ENCODE peak calls at places on chromosomes 6 and 20, in five cellular contexts. U, S, J, C and B are unnamed samples.

GRCh38 chr6:110322151-110323003 is 35.8 kb downstream of the METTL24 start:
- DNase-seq in U (no peak), S (no peak), J (no peak), C (no peak), B (no peak)

GRCh38 chr20:13002256-13002655 is 6.5 kb upstream of the SPTLC3 start:
- DNase-seq in U (no peak), S (no peak), J (no peak), C (no peak), B (no peak)

GRCh38 chr6:42462474-42462972 is 10.8 kb upstream of the TRERF1 start:
- DNase-seq in U (no peak), S (no peak), J (no peak), C (no peak), B (no peak)

GRCh38 chr20:49832632-49833327 is 20.2 kb downstream of the SLC9A8 start:
- DNase-seq in U (peak), S (peak), J (no peak), C (no peak), B (no peak)

GRCh38 chr6:137402143-137402542 is 92.1 kb downstream of the OLIG3 start:
- DNase-seq in U (peak), S (no peak), J (no peak), C (no peak), B (no peak)

GRCh38 chr6:143999406-143999805 is 8.7 kb downstream of the PLAGL1 start:
- DNase-seq in U (no peak), S (no peak), J (no peak), C (peak), B (no peak)

GRCh38 chr6:89302195-89302770 is 12.8 kb downstream of the GABRR2 start:
- DNase-seq in U (no peak), S (no peak), J (no peak), C (no peak), B (no peak)

GRCh38 chr6:37303891-37304503 is 46.1 kb upstream of the TMEM217 start:
- DNase-seq in U (no peak), S (peak), J (no peak), C (peak), B (peak)

GRCh38 chr6:48016027-48016755 is 94.8 kb downstream of the PTCHD4 start:
- DNase-seq in U (no peak), S (no peak), J (no peak), C (no peak), B (no peak)

GRCh38 chr20:41287327-41287726 is 30.2 kb downstream of the ZHX3 start:
- DNase-seq in U (no peak), S (no peak), J (no peak), C (peak), B (no peak)

GRCh38 chr20:58839474-58839874 is 11.2 kb downstream of the GNAS-AS1 start:
- DNase-seq in U (peak), S (peak), J (no peak), C (no peak), B (peak)

GRCh38 chr6:147689398-147689797 is 180.9 kb downstream of the SAMD5 start:
- DNase-seq in U (no peak), S (no peak), J (no peak), C (no peak), B (no peak)

DNA sequence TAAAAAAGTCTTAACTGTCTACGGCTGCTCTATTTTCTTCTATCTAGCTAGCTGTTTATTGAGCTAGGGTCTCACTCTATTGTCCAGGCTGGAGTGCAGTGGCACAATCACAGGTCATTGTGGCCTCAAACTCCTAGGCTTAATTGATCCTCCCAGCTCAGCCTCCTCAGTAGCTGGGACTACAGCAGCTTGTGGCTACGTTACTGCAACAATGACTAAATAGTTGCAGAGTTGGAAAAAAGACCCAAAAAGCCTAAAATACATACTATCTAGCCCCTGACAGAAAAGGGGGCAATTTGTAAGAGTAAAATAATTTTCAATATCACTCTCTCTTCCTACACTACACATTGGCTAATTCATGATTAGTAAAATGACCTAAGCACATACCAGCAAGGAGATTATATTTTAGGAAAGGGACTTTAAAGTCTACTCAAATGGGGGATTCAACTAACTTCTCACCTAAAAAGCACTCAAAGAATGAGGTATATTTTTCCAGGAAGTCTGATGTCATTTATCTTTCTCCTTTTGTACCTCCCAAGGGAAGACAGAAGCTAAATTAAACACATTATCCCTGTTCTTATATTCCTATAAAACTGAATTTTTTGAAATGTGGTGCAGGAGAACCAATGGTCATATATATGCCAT is 82.8 kb downstream of the ZMYND8 start:
- DNase-seq in U (no peak), S (no peak), J (no peak), C (no peak), B (no peak)
- H3K4me3 ChIP-seq in U (no peak), S (no peak), J (no peak), C (no peak), B (no peak)

GRCh38 chr6:151242420-151242841 is 2.7 kb downstream of the AKAP12 start:
- DNase-seq in U (no peak), S (peak), J (no peak), C (no peak), B (peak)
- H3K4me3 ChIP-seq in U (no peak), S (peak), J (peak), C (peak), B (peak)

DNA sequence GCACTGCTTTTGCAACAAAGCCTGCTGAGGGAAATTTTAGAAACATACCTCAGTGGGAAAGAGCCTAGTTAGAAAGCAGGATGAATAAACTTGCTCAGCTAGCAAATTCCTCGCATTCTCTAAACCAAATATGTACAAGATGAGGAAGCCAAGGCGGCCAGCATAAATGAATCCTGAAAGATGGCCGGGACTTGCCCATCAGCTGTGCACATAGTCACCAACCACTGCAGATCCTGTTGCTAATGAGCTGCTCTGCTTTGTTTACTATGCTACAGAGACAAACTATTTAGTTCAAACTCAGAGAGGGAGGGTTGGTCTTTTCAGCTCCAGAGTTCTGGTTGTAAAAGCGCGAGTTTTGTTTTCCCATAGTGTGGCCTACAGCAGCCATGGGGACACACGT is 49.0 kb downstream of the TMEM170B start:
- DNase-seq in U (no peak), S (no peak), J (no peak), C (peak), B (no peak)
- H3K4me3 ChIP-seq in U (no peak), S (no peak), J (no peak), C (no peak), B (no peak)

GRCh38 chr20:63329331-63330083 is 31.6 kb downstream of the CHRNA4 start:
- DNase-seq in U (no peak), S (no peak), J (peak), C (no peak), B (no peak)
- H3K4me3 ChIP-seq in U (no peak), S (no peak), J (no peak), C (no peak), B (no peak)